ENCODE peak calls at places on chromosomes 2 and 18, in ten cellular contexts. B, K, W, G, V, H, S, U, D and A are unnamed samples.

GRCh38 chr2:23814963-23815362 is 112.0 kb downstream of the ATAD2B start:
- DNase-seq in K (no peak), U (no peak), G (no peak), H (no peak), V (no peak), W (no peak), B (no peak), D (no peak), S (no peak), A (no peak)

GRCh38 chr18:8721716-8722115 is 16.4 kb downstream of the MTCL1 start:
- DNase-seq in D (no peak), G (no peak), W (peak; percentile 50), K (no peak), B (no peak), H (no peak), U (no peak), S (no peak), V (no peak), A (no peak)

GRCh38 chr2:102065675-102066252 is 74.0 kb downstream of the IL1R2 start:
- DNase-seq in D (peak; percentile 68), K (no peak), S (no peak), U (no peak), H (no peak), V (no peak), W (peak; percentile 77), G (no peak), B (no peak), A (no peak)

GRCh38 chr2:3611611-3612010 is 16.7 kb downstream of the COLEC11 start:
- DNase-seq in K (no peak), U (no peak), H (no peak), S (no peak), W (no peak), V (no peak), B (no peak), G (no peak), D (peak; percentile 30), A (no peak)

GRCh38 chr2:29281086-29281485 is 165.9 kb downstream of the CLIP4 start:
- DNase-seq in V (no peak), B (no peak), G (no peak), U (no peak), K (no peak), S (no peak), D (no peak), H (no peak), W (no peak), A (no peak)

GRCh38 chr2:64017811-64018714 is 1.2 kb downstream of the VPS54 start:
- DNase-seq in G (peak; percentile 39), H (no peak), U (no peak), V (no peak), D (no peak), K (no peak), S (peak; percentile 37), W (peak; percentile 24), B (no peak), A (no peak)

GRCh38 chr2:6352906-6353515 is 512.7 kb downstream of the CMPK2 start:
- DNase-seq in V (no peak), S (no peak), K (no peak), W (no peak), G (peak; percentile 18), U (peak; percentile 21), B (peak; percentile 25), D (peak; percentile 66), H (no peak), A (no peak)

GRCh38 chr2:149160701-149161217 is 122.3 kb downstream of the LYPD6B start:
- DNase-seq in U (no peak), H (peak; percentile 19), B (no peak), G (peak; percentile 85), S (no peak), V (no peak), D (no peak), K (no peak), W (no peak), A (no peak)

GRCh38 chr2:157476915-157477709 is 33.2 kb upstream of the CYTIP start:
- DNase-seq in W (no peak), S (no peak), G (no peak), V (no peak), K (no peak), U (no peak), B (no peak), D (no peak), H (no peak), A (no peak)

GRCh38 chr2:108363900-108364225 is 13.9 kb upstream of the SULT1C4 start:
- DNase-seq in W (no peak), K (no peak), G (no peak), D (no peak), V (no peak), U (no peak), B (no peak), S (no peak), H (no peak), A (no peak)

GRCh38 chr2:165889761-165890242 is 63.8 kb downstream of the TTC21B start:
- DNase-seq in G (no peak), D (no peak), W (no peak), K (no peak), S (no peak), B (no peak), U (no peak), H (no peak), V (no peak), A (no peak)

GRCh38 chr18:57921708-57922107 is 118.6 kb upstream of the ATP8B1 start:
- DNase-seq in V (no peak), G (no peak), W (peak; percentile 27), U (no peak), D (no peak), S (no peak), B (no peak), H (no peak), K (no peak), A (no peak)

GRCh38 chr18:78624646-78625279 is 354.9 kb upstream of the SALL3 start:
- DNase-seq in D (peak; percentile 14), U (no peak), G (no peak), V (no peak), K (no peak), S (no peak), W (no peak), H (no peak), B (no peak), A (no peak)

GRCh38 chr2:216701544-216701943 is 6.2 kb upstream of the IGFBP5 start:
- DNase-seq in G (no peak), B (no peak), U (no peak), W (no peak), D (no peak), K (no peak), S (no peak), H (no peak), V (no peak), A (no peak)

GRCh38 chr2:159290289-159290907 is 3.9 kb upstream of the WDSUB1 start:
- DNase-seq in B (peak; percentile 17), U (peak; percentile 1), K (no peak), V (no peak), S (no peak), W (peak; percentile 52), H (peak; percentile 5), D (no peak), G (peak; percentile 33), A (no peak)

GRCh38 chr2:80086831-80087230 is 217.7 kb downstream of the LRRTM1 start:
- DNase-seq in D (peak; percentile 68), W (no peak), G (no peak), S (no peak), U (no peak), V (no peak), H (no peak), K (no peak), B (no peak), A (no peak)

GRCh38 chr2:165016772-165017411 is 61.6 kb upstream of the SLC38A11 start:
- DNase-seq in D (peak; percentile 71), U (no peak), S (peak; percentile 39), H (no peak), K (no peak), B (peak; percentile 83), V (no peak), G (peak; percentile 53), W (peak; percentile 58), A (no peak)

GRCh38 chr2:1672738-1673137 is 71.6 kb downstream of the PXDN start:
- DNase-seq in D (no peak), W (no peak), H (no peak), G (no peak), U (no peak), K (no peak), V (no peak), S (no peak), B (no peak), A (no peak)

GRCh38 chr2:166984797-166985196 is 96.5 kb downstream of the XIRP2 start:
- DNase-seq in W (no peak), U (no peak), H (no peak), K (no peak), G (no peak), B (no peak), S (no peak), D (no peak), V (no peak), A (no peak)

GRCh38 chr2:51018145-51018544 is 13.8 kb downstream of the NRXN1 start:
- DNase-seq in V (no peak), U (no peak), K (no peak), D (no peak), B (no peak), S (no peak), G (no peak), H (no peak), W (no peak), A (no peak)

GRCh38 chr2:219543596-219544358 is at the start of the genes CHPF and TMEM198:
- DNase-seq in V (peak; percentile 80), G (peak; percentile 99), K (peak; percentile 91), U (peak; percentile 98), S (peak; percentile 58), W (peak; percentile 98), D (peak; percentile 99), H (peak; percentile 87), B (peak; percentile 97), A (peak; percentile 97)

GRCh38 chr18:29883114-29883513 is 1159.4 kb downstream of the DSC3 start:
- DNase-seq in S (no peak), U (no peak), H (no peak), V (no peak), G (no peak), B (no peak), D (no peak), W (no peak), K (no peak), A (no peak)

GRCh38 chr2:162233197-162233596 is 10.0 kb downstream of the FAP start:
- DNase-seq in S (no peak), D (no peak), G (no peak), W (no peak), H (no peak), U (no peak), B (no peak), K (no peak), V (no peak), A (no peak)

GRCh38 chr18:68429111-68429510 is 285.8 kb downstream of the TMX3 start:
- DNase-seq in B (no peak), W (no peak), V (no peak), H (no peak), K (no peak), U (no peak), G (no peak), D (no peak), S (no peak), A (no peak)

GRCh38 chr18:74299746-74300145 is 8.0 kb upstream of the CYB5A start:
- DNase-seq in K (no peak), U (no peak), W (peak; percentile 52), H (no peak), D (no peak), S (no peak), V (no peak), G (no peak), B (no peak), A (no peak)

GRCh38 chr2:172667926-172668325 is 67.7 kb upstream of the RAPGEF4 start:
- DNase-seq in D (no peak), V (no peak), B (no peak), W (no peak), H (no peak), S (no peak), G (no peak), U (no peak), K (no peak), A (no peak)

GRCh38 chr2:127032601-127033000 is 74.4 kb downstream of the BIN1 start:
- DNase-seq in W (no peak), H (no peak), S (no peak), K (no peak), G (no peak), U (no peak), D (no peak), V (no peak), B (no peak), A (no peak)

GRCh38 chr2:15730545-15731212 is 139.0 kb downstream of the DDX1 start:
- DNase-seq in U (peak; percentile 92), G (no peak), V (no peak), K (peak; percentile 97), H (no peak), B (peak; percentile 75), D (peak; percentile 99), S (no peak), W (peak; percentile 93), A (peak; percentile 93)